ENCODE peak calls at places on chromosome 21, in nine cellular contexts. T is AML-193, F is A549, R is NCI-H226, M is HCEC 1CT, Y is NCI-H1436, Q is aorta, J is HCT116, D is left ventricle myocardium inferior. X is an unnamed sample.

GRCh38 chr21:45539046-45539795 is 3.0 kb downstream of the SLC19A1 start:
- DNase-seq in T (no peak), F (no peak), R (no peak), M (no peak), Y (no peak), Q (peak), J (no peak), D (peak), X (no peak)

GRCh38 chr21:35974801-35975200 is 85.5 kb downstream of the SETD4 start:
- DNase-seq in T (no peak), F (no peak), R (peak), M (no peak), Y (peak), Q (no peak), J (peak), D (no peak), X (peak)

GRCh38 chr21:35697321-35697808 is 363.0 kb downstream of the SETD4 start:
- DNase-seq in T (no peak), F (no peak), R (no peak), M (no peak), Y (peak), Q (peak), J (no peak), D (peak), X (peak)

GRCh38 chr21:25772680-25773079 is 37.9 kb downstream of the GABPA start:
- DNase-seq in T (peak), F (no peak), R (peak), M (no peak), Y (no peak), Q (no peak), J (no peak), D (no peak), X (no peak)

GRCh38 chr21:26865857-26866256 is 20.6 kb upstream of the ADAMTS1 start:
- DNase-seq in T (no peak), F (no peak), R (no peak), M (no peak), Y (no peak), Q (no peak), J (no peak), D (no peak), X (no peak)

GRCh38 chr21:28142692-28143091 is 850.0 kb downstream of the LTN1 start:
- DNase-seq in T (no peak), F (no peak), R (peak), M (peak), Y (no peak), Q (no peak), J (no peak), D (no peak), X (peak)

GRCh38 chr21:19999369-20000272 is 998.6 kb upstream of the NCAM2 start:
- DNase-seq in T (no peak), F (no peak), R (no peak), M (no peak), Y (no peak), Q (no peak), J (no peak), D (no peak), X (no peak)

GRCh38 chr21:38793926-38794713 is 11.6 kb upstream of the ETS2 start:
- DNase-seq in T (no peak), F (no peak), R (no peak), M (no peak), Y (no peak), Q (no peak), J (no peak), D (no peak), X (no peak)

GRCh38 chr21:31162079-31162699 is 123.9 kb upstream of the KRTAP19-8 start:
- DNase-seq in T (no peak), F (no peak), R (no peak), M (no peak), Y (no peak), Q (no peak), J (no peak), D (no peak), X (no peak)

GRCh38 chr21:36297938-36298572 is 21.9 kb upstream of the MORC3 start:
- DNase-seq in T (peak), F (no peak), R (no peak), M (no peak), Y (no peak), Q (peak), J (no peak), D (no peak), X (peak)

X was measured in LHCN-M2.